ENCODE peak calls at places on chromosomes 6 and 20, in five cellular contexts. B is cardiac fibroblast, P is endothelial cell, J is heart right ventricle, G is breast epithelium. F is an unnamed sample.

GRCh38 chr6:36624461-36625160 is 30.4 kb downstream of the SRSF3 start:
- DNase-seq in G (no peak), J (no peak), B (no peak), P (no peak), F (no peak)

GRCh38 chr20:18754030-18754659 is 59.4 kb upstream of the SCP2D1 start:
- DNase-seq in J (no peak), P (no peak), G (no peak), B (no peak), F (no peak)

GRCh38 chr6:88989215-88989614 is 25.8 kb upstream of the RNGTT start:
- DNase-seq in G (no peak), B (peak; percentile 46), P (no peak), J (no peak), F (no peak)

GRCh38 chr6:117263353-117263927 is 1.9 kb upstream of the VGLL2 start:
- DNase-seq in P (no peak), B (no peak), G (no peak), J (no peak), F (no peak)

GRCh38 chr6:34068462-34069044 is 77.3 kb downstream of the GRM4 start:
- DNase-seq in B (no peak), J (no peak), P (no peak), G (no peak), F (no peak)

GRCh38 chr6:18656506-18656905 is 269.4 kb downstream of the RNF144B start:
- DNase-seq in J (no peak), G (no peak), P (no peak), B (no peak), F (no peak)

GRCh38 chr6:138109042-138109997 is 2.1 kb upstream of the PERP start:
- DNase-seq in J (peak; percentile 29), G (peak; percentile 75), B (peak; percentile 87), P (peak; percentile 74), F (peak; percentile 52)

GRCh38 chr6:35470663-35471120 is 2.5 kb downstream of the RPL10A start:
- DNase-seq in P (no peak), J (no peak), G (no peak), B (no peak), F (no peak)

GRCh38 chr20:64232794-64233193 is 22.8 kb upstream of the PCMTD2 start:
- DNase-seq in G (no peak), J (no peak), B (no peak), P (no peak), F (no peak)

GRCh38 chr20:3242167-3242692 is 3.2 kb upstream of the SLC4A11 start:
- DNase-seq in P (no peak), B (no peak), G (no peak), J (no peak), F (no peak)

GRCh38 chr6:116872771-116873170 is 4.3 kb upstream of the RFX6 start:
- DNase-seq in B (no peak), G (no peak), J (no peak), P (no peak), F (no peak)

GRCh38 chr6:129801909-129802308 is 59.2 kb downstream of the TMEM244 start:
- DNase-seq in B (peak; percentile 8), G (peak; percentile 69), P (no peak), J (no peak), F (no peak)

GRCh38 chr6:63813531-63813930 is 177.9 kb downstream of the PHF3 start:
- DNase-seq in P (no peak), G (no peak), B (peak; percentile 25), J (no peak), F (no peak)

GRCh38 chr6:131923356-131923755 is 27.8 kb downstream of the CCN2 start:
- DNase-seq in P (peak; percentile 73), G (peak; percentile 52), J (no peak), B (peak; percentile 85), F (peak; percentile 42)

GRCh38 chr20:64049060-64049886 is at the start of gene SOX18:
- DNase-seq in J (peak; percentile 68), G (no peak), B (peak; percentile 29), P (peak; percentile 73), F (no peak)

GRCh38 chr6:104421650-104422049 is 438.1 kb downstream of the HACE1 start:
- DNase-seq in G (no peak), P (no peak), B (no peak), J (no peak), F (no peak)

GRCh38 chr20:59456342-59457132 is 147.8 kb upstream of the PHACTR3 start:
- DNase-seq in P (no peak), J (no peak), B (no peak), G (no peak), F (no peak)

GRCh38 chr20:25865715-25866656 is 169.3 kb upstream of the ZNF337 start:
- DNase-seq in G (peak; percentile 75), B (peak; percentile 79), P (peak; percentile 77), J (peak; percentile 87), F (peak; percentile 73)

GRCh38 chr6:1817033-1817761 is 207.5 kb downstream of the FOXC1 start:
- DNase-seq in G (no peak), J (no peak), P (no peak), B (peak; percentile 54), F (peak; percentile 15)

GRCh38 chr6:109961666-109962065 is 16.4 kb upstream of the GPR6 start:
- DNase-seq in G (no peak), J (no peak), B (peak; percentile 42), P (no peak), F (no peak)

GRCh38 chr6:111715321-111715720 is 109.6 kb upstream of the TRAF3IP2 start:
- DNase-seq in B (no peak), G (no peak), P (no peak), J (no peak), F (no peak)

GRCh38 chr6:4550227-4550597 is 226.0 kb upstream of the CDYL start:
- DNase-seq in J (no peak), G (no peak), B (no peak), P (no peak), F (no peak)

DNA sequence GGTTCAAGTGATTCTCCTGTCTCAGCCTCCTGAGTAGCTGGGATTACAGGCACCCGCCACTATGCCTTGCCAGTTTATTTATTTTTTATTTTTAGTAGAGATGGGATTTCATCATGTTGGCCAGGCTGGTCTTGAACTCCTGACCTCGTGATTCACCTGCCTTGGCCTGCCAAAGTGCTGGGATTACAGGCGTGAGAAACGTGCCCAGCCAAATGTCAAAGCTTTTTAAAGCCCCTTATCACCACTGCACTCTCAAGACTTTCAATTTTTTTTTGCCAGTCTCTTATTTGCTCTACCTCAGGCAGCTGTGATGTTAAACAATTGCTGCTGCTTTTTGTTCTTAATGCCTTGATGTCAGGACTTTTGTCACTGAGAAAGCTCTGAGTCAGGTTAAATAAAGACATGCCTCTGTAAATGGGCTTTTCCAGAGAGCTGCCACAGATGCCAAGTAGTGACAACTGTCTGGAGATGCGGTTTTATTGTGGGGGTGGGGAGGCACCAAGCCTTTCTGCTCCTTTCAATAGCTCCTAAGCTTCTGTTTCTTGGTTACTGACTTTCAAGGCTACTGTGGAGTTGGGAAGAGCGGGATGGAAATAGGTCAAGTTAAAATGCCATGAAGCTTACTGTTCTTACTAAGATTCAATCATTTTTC is 29.2 kb downstream of the RSPH3 start:
- DNase-seq in P (no peak), J (no peak), G (no peak), B (no peak), F (no peak)
- TF ChIP-seq CTCF in P (no peak), J (no peak), G (no peak), B (no peak), F (no peak)

GRCh38 chr20:50284811-50285375 is 94.3 kb downstream of the CEBPB start:
- DNase-seq in B (peak; percentile 25), J (peak; percentile 58), P (no peak), G (no peak), F (no peak)

GRCh38 chr20:50285376-50286173 is 94.9 kb downstream of the CEBPB start:
- DNase-seq in P (no peak), B (peak; percentile 81), J (no peak), G (no peak), F (peak; percentile 88)

GRCh38 chr20:50282592-50283241 is 92.1 kb downstream of the CEBPB start:
- DNase-seq in P (no peak), J (no peak), G (no peak), B (no peak), F (no peak)

GRCh38 chr20:50283370-50283769 is 92.7 kb downstream of the CEBPB start:
- DNase-seq in G (no peak), B (no peak), J (no peak), P (no peak), F (no peak)

GRCh38 chr20:50283922-50284810 is 93.5 kb downstream of the CEBPB start:
- DNase-seq in B (peak; percentile 72), P (no peak), G (no peak), J (no peak), F (peak; percentile 68)
- TF ChIP-seq CTCF in B (no peak), P (no peak), G (no peak), J (no peak), F (no peak)

GRCh38 chr6:92315312-92315711 is 1104.0 kb downstream of the EPHA7 start:
- DNase-seq in G (no peak), B (no peak), J (no peak), P (no peak), F (no peak)
- TF ChIP-seq CTCF in G (no peak), B (no peak), J (no peak), P (no peak), F (no peak)

DNA sequence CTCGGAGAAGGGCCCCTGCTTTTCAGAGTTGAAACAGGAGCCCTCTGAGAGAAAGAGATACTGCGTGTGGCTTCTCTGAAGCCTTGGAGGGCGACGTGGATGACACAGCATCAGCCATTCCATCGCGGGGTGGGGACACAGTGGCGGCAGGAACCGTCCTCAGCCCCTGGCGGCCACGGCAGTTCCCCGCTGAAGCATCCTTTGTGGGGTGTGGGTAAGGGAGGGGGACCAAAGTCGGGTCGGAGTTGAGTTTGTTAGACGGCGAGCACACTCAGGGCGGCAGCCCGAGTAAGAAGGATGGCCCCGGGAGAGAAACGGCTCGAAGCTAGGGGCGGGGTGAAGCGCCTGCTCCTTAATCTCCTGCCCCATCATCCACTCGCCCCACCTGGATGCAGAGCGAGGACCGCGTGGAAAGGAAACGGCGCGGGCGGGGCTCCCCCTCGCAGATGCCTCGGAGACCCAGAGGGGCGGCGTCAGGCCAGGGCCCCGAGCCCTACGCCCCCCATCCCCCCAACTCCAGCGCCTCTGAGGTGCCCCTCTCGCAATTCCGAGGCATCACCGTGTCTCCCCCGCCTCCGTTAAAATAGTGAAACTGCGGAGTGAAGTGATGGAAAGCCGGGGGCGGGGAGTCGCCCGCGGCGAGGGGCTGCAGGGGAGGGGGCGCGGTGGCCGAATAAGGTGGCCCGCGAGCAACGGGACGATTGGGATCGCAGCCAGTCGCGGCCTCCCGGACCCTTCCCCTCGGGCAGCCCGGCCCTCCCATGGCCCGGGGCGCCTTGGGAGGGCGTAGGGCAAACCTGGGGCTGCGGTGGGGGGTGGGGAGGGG is 796 bp upstream of the RREB1 start:
- DNase-seq in J (peak; percentile 46), P (peak; percentile 10), B (peak; percentile 13), G (no peak), F (peak; percentile 37)
- TF ChIP-seq CTCF in J (no peak), P (no peak), B (peak; percentile 39), G (peak; percentile 44), F (peak; percentile 62)

GRCh38 chr20:57958050-57958420 is 248.2 kb upstream of the PMEPA1 start:
- DNase-seq in P (no peak), B (no peak), J (no peak), G (no peak), F (no peak)

GRCh38 chr20:57959018-57959417 is 249.2 kb upstream of the PMEPA1 start:
- DNase-seq in B (no peak), J (no peak), P (no peak), G (no peak), F (no peak)

GRCh38 chr20:57960803-57961575 is 251.2 kb upstream of the PMEPA1 start:
- DNase-seq in J (no peak), P (no peak), B (no peak), G (no peak), F (no peak)

GRCh38 chr20:57957397-57958049 is 247.7 kb upstream of the PMEPA1 start:
- DNase-seq in P (no peak), G (no peak), B (no peak), J (no peak), F (peak; percentile 90)

GRCh38 chr20:57959589-57959988 is 249.8 kb upstream of the PMEPA1 start:
- DNase-seq in P (no peak), J (no peak), G (no peak), B (no peak), F (no peak)
- TF ChIP-seq CTCF in P (no peak), J (no peak), G (no peak), B (no peak), F (no peak)